ENCODE peak calls at places on chromosome 3, in five cellular contexts. P is pancreas; Z is psoas muscle; I is sigmoid colon; N is CD8-positive, alpha-beta T cell. Y is an unnamed sample. For H3K9me3, the result is how much of the 10 kb centered on the place peaks cover.

GRCh38 chr3:152405915-152406802 is 137.4 kb downstream of the MBNL1 start:
- DNase-seq in P (no peak), Z (no peak), I (no peak), N (no peak), Y (no peak)

GRCh38 chr3:73999501-73999900 is 374.8 kb upstream of the PDZRN3 start:
- DNase-seq in P (no peak), Z (no peak), I (no peak), N (no peak), Y (no peak)

GRCh38 chr3:101144080-101144479 is 150.9 kb upstream of the ABI3BP start:
- DNase-seq in P (no peak), Z (no peak), I (no peak), N (no peak), Y (no peak)

GRCh38 chr3:50445919-50446318 is 57.5 kb downstream of the CACNA2D2 start:
- DNase-seq in P (peak), Z (no peak), I (no peak), N (no peak), Y (no peak)

GRCh38 chr3:65871305-65872141 is 167.2 kb downstream of the MAGI1 start:
- DNase-seq in P (peak), Z (peak), I (peak), N (no peak), Y (no peak)

GRCh38 chr3:4495294-4496110 is 2.4 kb downstream of the ITPR1 start:
- DNase-seq in P (no peak), Z (no peak), I (no peak), N (no peak), Y (no peak)

GRCh38 chr3:112042842-112043280 is 8.3 kb downstream of the TMPRSS7 start:
- DNase-seq in P (no peak), Z (no peak), I (no peak), N (no peak), Y (no peak)

GRCh38 chr3:140767536-140767935 is 89.7 kb downstream of the TRIM42 start:
- DNase-seq in P (no peak), Z (no peak), I (no peak), N (no peak), Y (no peak)

DNA sequence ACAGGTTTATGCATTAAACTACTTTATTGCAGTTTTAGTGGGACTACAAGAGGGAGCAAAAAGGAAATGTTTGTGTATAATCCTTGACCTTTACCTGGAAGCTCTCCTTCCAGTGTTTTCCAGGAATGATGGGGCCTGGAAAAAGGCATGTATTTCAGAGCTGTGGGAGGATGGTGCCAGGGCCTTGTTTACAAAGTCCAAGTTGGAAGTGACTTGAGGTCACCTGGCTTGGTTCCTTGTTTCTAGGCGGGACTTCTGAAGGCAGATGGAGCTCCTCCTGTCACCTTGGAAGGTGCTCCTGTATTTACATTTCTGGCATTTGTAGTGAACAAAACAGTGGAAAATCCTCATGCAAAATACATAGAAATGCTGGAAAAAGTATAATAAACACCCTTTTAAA is 15.1 kb downstream of the ACVR2B start:
- DNase-seq in P (peak), Z (no peak), I (no peak), N (no peak), Y (no peak)
- H3K9me3 ChIP-seq in P (under half), Z (under half), I (under half), N (under half), Y (under half)

GRCh38 chr3:190989213-190989612 is 126.7 kb upstream of the GMNC start:
- DNase-seq in P (no peak), Z (no peak), I (no peak), N (no peak), Y (no peak)

GRCh38 chr3:190995156-190995555 is 132.7 kb upstream of the GMNC start:
- DNase-seq in P (no peak), Z (no peak), I (no peak), N (no peak), Y (no peak)

GRCh38 chr3:190996376-190996775 is 133.9 kb upstream of the GMNC start:
- DNase-seq in P (no peak), Z (no peak), I (no peak), N (no peak), Y (no peak)

GRCh38 chr3:190988102-190988501 is 125.6 kb upstream of the GMNC start:
- DNase-seq in P (no peak), Z (no peak), I (no peak), N (no peak), Y (no peak)

DNA sequence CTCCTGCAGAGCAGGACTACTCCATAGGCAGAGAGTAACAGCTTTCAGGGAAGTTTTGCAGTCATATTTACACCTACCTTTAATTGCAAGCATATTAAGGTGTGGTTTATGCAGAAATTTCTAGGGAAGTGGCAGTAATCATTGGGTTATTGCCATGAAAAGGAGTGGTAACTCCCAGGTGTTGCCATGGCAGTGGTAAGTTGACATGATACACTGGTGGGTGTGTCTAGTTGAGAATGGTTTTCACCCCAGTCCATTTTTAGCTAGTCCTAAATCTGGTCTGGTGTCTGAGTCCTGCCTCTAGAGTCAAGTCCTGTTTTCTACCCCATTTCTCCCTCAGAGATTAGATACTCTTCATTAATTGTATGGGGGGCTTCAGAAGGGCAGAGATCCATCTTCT is 128.4 kb upstream of the GMNC start:
- DNase-seq in P (no peak), Z (no peak), I (no peak), N (no peak), Y (no peak)
- H3K9me3 ChIP-seq in P (under half), Z (under half), I (under half), N (under half), Y (under half)

DNA sequence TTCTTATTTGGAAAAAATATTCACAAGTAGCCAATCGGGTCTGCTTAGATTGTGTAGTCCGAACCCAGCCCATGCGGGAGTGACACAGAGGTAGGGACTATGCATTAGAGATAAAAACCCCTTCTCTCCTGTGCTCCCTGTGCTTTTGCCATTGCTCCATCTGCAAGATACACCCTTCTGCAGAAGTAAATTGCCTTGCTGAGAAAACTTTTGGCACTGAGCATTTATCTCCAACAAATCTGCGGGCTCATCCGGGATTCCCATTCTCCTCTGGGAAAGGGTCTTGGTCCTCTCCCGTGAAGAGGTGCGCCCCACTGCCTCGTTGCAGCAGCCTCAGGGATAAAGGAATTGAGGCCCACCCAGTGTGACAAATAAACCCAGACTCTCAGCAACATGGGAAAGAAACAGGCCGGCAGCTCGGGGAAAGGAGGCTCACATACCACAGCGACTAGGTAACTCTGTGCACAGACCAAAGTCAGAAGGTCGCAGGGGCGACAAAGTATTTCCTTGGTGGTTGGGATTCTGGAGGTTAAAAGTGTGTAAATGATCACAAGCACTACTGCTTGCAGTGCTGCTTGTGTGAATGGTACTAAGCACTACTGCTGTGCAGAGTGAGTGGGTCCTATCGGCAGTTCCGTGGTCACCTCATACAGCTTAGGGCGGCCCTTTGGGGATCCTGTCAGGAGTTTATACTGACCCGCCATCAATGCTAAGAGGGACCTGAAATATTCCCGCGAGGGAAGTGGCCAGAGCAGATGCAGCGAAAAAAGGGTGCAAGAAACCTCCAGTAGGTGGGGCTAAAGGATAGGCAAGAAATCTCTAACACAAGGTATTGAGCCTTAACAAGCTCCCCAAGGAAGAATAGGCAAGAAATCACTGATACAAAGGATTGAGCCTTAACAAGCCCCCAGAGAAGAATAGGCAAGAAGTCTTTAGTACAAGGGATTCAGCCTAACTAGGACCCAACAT is 54.3 kb downstream of the GSK3B start:
- DNase-seq in P (no peak), Z (no peak), I (no peak), N (no peak), Y (no peak)
- H3K9me3 ChIP-seq in P (under half), Z (under half), I (under half), N (under half), Y (under half)

GRCh38 chr3:58661836-58662235 is 4.7 kb downstream of the FAM3D start:
- DNase-seq in P (no peak), Z (no peak), I (peak), N (no peak), Y (no peak)

GRCh38 chr3:58665410-58665809 is 1.2 kb downstream of the FAM3D start:
- DNase-seq in P (no peak), Z (no peak), I (peak), N (no peak), Y (no peak)

GRCh38 chr3:58667229-58667628 is 655 bp upstream of the FAM3D start:
- DNase-seq in P (no peak), Z (no peak), I (no peak), N (no peak), Y (no peak)

GRCh38 chr3:58666683-58667082 is at the start of gene FAM3D:
- DNase-seq in P (no peak), Z (no peak), I (no peak), N (no peak), Y (no peak)

GRCh38 chr3:58664611-58665010 is 2.0 kb downstream of the FAM3D start:
- DNase-seq in P (no peak), Z (no peak), I (no peak), N (no peak), Y (no peak)
- H3K9me3 ChIP-seq in P (under half), Z (under half), I (under half), N (under half), Y (under half)

GRCh38 chr3:193814166-193814565 is 221.2 kb downstream of the OPA1 start:
- DNase-seq in P (no peak), Z (no peak), I (no peak), N (no peak), Y (no peak)

GRCh38 chr3:193809106-193809505 is 216.1 kb downstream of the OPA1 start:
- DNase-seq in P (no peak), Z (no peak), I (peak), N (no peak), Y (no peak)

GRCh38 chr3:193812791-193813505 is 219.9 kb downstream of the OPA1 start:
- DNase-seq in P (no peak), Z (no peak), I (peak), N (no peak), Y (no peak)

GRCh38 chr3:193813506-193813850 is 220.5 kb downstream of the OPA1 start:
- DNase-seq in P (no peak), Z (no peak), I (no peak), N (no peak), Y (no peak)

DNA sequence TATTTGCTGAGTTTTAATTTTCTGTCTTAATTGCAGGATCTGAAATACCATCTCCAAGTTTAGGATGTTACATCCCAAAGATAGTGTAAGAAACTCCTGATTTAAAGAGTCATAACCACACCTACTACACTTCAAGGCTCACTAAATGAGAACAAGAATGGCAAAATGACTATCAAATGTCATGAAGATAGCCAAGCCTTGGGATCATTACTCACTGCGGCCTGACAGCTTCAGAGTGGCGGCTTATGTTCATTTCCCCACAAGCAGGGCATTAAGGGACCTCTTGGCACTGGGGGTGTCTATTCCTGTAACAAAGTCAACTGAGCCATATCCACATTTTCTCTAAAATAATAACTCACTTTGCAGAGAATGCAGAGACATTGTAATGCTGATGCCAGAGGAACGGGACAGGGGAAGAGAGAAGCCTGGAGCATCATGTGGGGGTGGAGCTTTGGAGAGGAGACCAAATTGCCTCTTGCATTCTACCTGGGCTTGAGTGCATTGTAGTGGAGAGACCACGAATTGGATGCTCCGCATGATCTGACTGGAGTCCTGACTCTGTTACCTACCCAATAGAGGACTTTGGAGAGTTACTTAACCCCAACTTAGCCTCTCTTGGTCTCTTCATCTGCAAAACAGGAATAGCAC is 219.2 kb downstream of the OPA1 start:
- DNase-seq in P (no peak), Z (no peak), I (peak), N (no peak), Y (no peak)
- H3K9me3 ChIP-seq in P (under half), Z (under half), I (under half), N (under half), Y (under half)

GRCh38 chr3:882526-882925 is 210.3 kb upstream of the CNTN6 start:
- DNase-seq in P (no peak), Z (no peak), I (no peak), N (no peak), Y (no peak)
- H3K9me3 ChIP-seq in P (under half), Z (under half), I (under half), N (under half), Y (under half)

GRCh38 chr3:13705702-13706280 is 156.9 kb downstream of the FBLN2 start:
- DNase-seq in P (no peak), Z (no peak), I (peak), N (no peak), Y (no peak)

GRCh38 chr3:13706886-13707285 is 158.0 kb downstream of the FBLN2 start:
- DNase-seq in P (no peak), Z (no peak), I (peak), N (no peak), Y (no peak)

GRCh38 chr3:13706451-13706850 is 157.5 kb downstream of the FBLN2 start:
- DNase-seq in P (no peak), Z (no peak), I (peak), N (no peak), Y (no peak)

GRCh38 chr3:13704174-13704573 is 155.2 kb downstream of the FBLN2 start:
- DNase-seq in P (no peak), Z (no peak), I (no peak), N (no peak), Y (no peak)

GRCh38 chr3:13705051-13705450 is 156.1 kb downstream of the FBLN2 start:
- DNase-seq in P (no peak), Z (no peak), I (peak), N (no peak), Y (no peak)
- H3K9me3 ChIP-seq in P (under half), Z (under half), I (under half), N (under half), Y (under half)

Y was measured in T-helper 17 cell.